ENCODE peak calls at places on chromosomes 1 and 21, in seven cellular contexts. G is astrocyte, X is Peyer's patch, Z is sigmoid colon, I is IMR-90, H is mammary epithelial cell, D is colonic mucosa. N is an unnamed sample. For H3K4me1, the result is how much of the 10 kb centered on the place peaks cover.

GRCh38 chr1:216898801-216899200 is 175.6 kb upstream of the ESRRG start:
- DNase-seq in G (no peak), X (no peak), Z (no peak), I (no peak), H (peak), D (no peak), N (no peak)

GRCh38 chr1:110227774-110228173 is 17.7 kb downstream of the KCNC4 start:
- DNase-seq in G (no peak), X (no peak), Z (no peak), I (no peak), H (no peak), D (no peak), N (no peak)

GRCh38 chr1:47809301-47810084 is 187.7 kb downstream of the TRABD2B start:
- DNase-seq in G (no peak), X (no peak), Z (no peak), I (no peak), H (no peak), D (no peak), N (no peak)

GRCh38 chr1:180369061-180369460 is 133.3 kb downstream of the ACBD6 start:
- DNase-seq in G (no peak), X (no peak), Z (no peak), I (no peak), H (no peak), D (no peak), N (no peak)

GRCh38 chr1:206067486-206068302 is 14.7 kb downstream of the RHEX start:
- DNase-seq in G (no peak), X (peak), Z (no peak), I (no peak), H (no peak), D (no peak), N (no peak)

GRCh38 chr1:208528577-208529240 is 284.5 kb upstream of the PLXNA2 start:
- DNase-seq in G (no peak), X (no peak), Z (peak), I (no peak), H (no peak), D (no peak), N (no peak)

GRCh38 chr21:38794978-38795377 is 10.8 kb upstream of the ETS2 start:
- DNase-seq in G (no peak), X (no peak), Z (no peak), I (no peak), H (no peak), D (no peak), N (no peak)

GRCh38 chr1:92739669-92740524 is 45.0 kb downstream of the EVI5 start:
- DNase-seq in G (no peak), X (no peak), Z (no peak), I (no peak), H (no peak), D (no peak), N (no peak)

GRCh38 chr1:54805981-54806381 is 4.9 kb upstream of the TTC22 start:
- DNase-seq in G (no peak), X (peak), Z (no peak), I (no peak), H (no peak), D (no peak), N (no peak)

GRCh38 chr1:177589166-177589565 is 380.7 kb downstream of the SEC16B start:
- DNase-seq in G (no peak), X (no peak), Z (no peak), I (no peak), H (no peak), D (peak), N (no peak)

GRCh38 chr1:218660678-218661053 is 315.5 kb downstream of the TGFB2 start:
- DNase-seq in G (peak), X (no peak), Z (no peak), I (peak), H (peak), D (no peak), N (no peak)

GRCh38 chr21:29645666-29646553 is 293.9 kb downstream of the GRIK1 start:
- DNase-seq in G (peak), X (no peak), Z (no peak), I (no peak), H (no peak), D (no peak), N (no peak)

GRCh38 chr1:39270368-39270767 is 65.9 kb downstream of the MACF1 start:
- DNase-seq in G (no peak), X (no peak), Z (no peak), I (no peak), H (no peak), D (no peak), N (no peak)
- H3K4me3 ChIP-seq in G (no peak), X (no peak), Z (peak), I (no peak), H (peak), D (no peak), N (no peak)

GRCh38 chr1:9539829-9540550 is 725 bp downstream of the SLC25A33 start:
- DNase-seq in G (peak), X (peak), Z (peak), I (peak), H (peak), D (peak), N (peak)

GRCh38 chr1:9538669-9539164 is 548 bp upstream of the SLC25A33 start:
- DNase-seq in G (no peak), X (no peak), Z (peak), I (no peak), H (no peak), D (peak), N (peak)

GRCh38 chr1:9539165-9539828 is at the start of gene SLC25A33:
- DNase-seq in G (peak), X (peak), Z (peak), I (peak), H (peak), D (peak), N (peak)

GRCh38 chr1:9544926-9545325 is 5.7 kb downstream of the SLC25A33 start:
- DNase-seq in G (no peak), X (no peak), Z (no peak), I (no peak), H (no peak), D (no peak), N (no peak)

DNA sequence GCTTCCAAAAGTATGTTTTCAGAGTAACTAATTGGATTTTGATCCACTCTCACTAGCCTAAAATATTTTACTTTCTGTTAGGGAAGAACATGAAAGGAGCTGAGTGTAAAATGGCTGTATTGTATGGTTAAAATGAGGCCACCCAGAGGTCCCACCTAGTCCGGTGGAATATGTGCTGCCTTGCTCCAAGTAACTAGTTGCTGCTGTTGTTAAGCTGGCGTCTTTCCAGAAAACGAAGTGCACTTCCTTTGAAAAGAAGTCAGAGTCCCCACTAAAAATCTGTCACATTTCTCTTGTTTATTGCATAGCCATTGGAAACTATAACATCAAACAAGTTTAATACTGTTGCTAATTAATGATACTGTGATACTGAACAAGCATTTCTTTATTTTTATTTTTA is 3.2 kb downstream of the SLC25A33 start:
- DNase-seq in G (peak), X (no peak), Z (peak), I (peak), H (no peak), D (peak), N (no peak)
- H3K27ac ChIP-seq in G (no peak), X (peak), Z (no peak), I (no peak), H (no peak), D (no peak), N (no peak)

GRCh38 chr1:200738733-200739498 is at the start of gene CAMSAP2:
- DNase-seq in G (peak), X (peak), Z (peak), I (peak), H (peak), D (peak), N (peak)

GRCh38 chr1:200739499-200740290 is 1.0 kb downstream of the CAMSAP2 start:
- DNase-seq in G (peak), X (no peak), Z (peak), I (no peak), H (peak), D (peak), N (peak)

GRCh38 chr1:200740291-200741212 is 1.9 kb downstream of the CAMSAP2 start:
- DNase-seq in G (no peak), X (no peak), Z (no peak), I (peak), H (no peak), D (no peak), N (no peak)

GRCh38 chr1:200737647-200738296 is 921 bp upstream of the CAMSAP2 start:
- DNase-seq in G (no peak), X (no peak), Z (no peak), I (no peak), H (no peak), D (no peak), N (no peak)

GRCh38 chr1:200738348-200738732 is 353 bp upstream of the CAMSAP2 start:
- DNase-seq in G (peak), X (no peak), Z (no peak), I (no peak), H (no peak), D (no peak), N (no peak)
- H3K4me1 ChIP-seq in G (under half), X (under half), Z (under half), I (under half), H (under half), D (under half), N (under half)

DNA sequence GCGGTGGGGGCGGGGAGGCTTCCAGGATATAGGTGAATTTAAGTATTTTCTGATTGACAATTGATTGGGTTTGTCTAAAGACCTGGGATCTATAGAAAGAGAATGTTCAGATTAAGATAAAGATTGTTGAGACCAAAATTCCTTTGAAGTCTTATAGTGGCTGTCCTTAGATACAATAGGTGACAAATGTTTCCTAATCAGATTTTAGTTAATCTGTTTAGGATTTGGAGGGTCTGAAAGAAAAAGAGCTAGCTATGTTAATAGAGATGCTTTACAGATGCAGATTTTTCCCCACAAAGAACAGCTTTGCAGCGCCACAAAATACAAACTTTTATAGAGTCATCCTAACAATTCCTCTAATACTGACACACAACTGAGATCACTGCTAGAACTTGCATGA is 14.6 kb upstream of the EPRS1 start:
- DNase-seq in G (no peak), X (no peak), Z (no peak), I (no peak), H (no peak), D (no peak), N (no peak)
- H3K4me3 ChIP-seq in G (no peak), X (no peak), Z (no peak), I (no peak), H (no peak), D (no peak), N (no peak)

GRCh38 chr21:45306832-45307571 is 19.3 kb upstream of the POFUT2 start:
- DNase-seq in G (peak), X (no peak), Z (peak), I (peak), H (peak), D (peak), N (peak)
- H3K27ac ChIP-seq in G (peak), X (peak), Z (peak), I (peak), H (no peak), D (peak), N (peak)

GRCh38 chr1:26719205-26719604 is 23.4 kb downstream of the ARID1A start:
- DNase-seq in G (no peak), X (no peak), Z (no peak), I (no peak), H (no peak), D (no peak), N (no peak)
- H3K4me1 ChIP-seq in G (under half), X (half or more), Z (half or more), I (under half), H (under half), D (under half), N (half or more)

GRCh38 chr1:20716232-20716631 is 1.6 kb downstream of the KIF17 start:
- DNase-seq in G (no peak), X (no peak), Z (no peak), I (no peak), H (no peak), D (no peak), N (no peak)

GRCh38 chr1:20719261-20719660 is 1.5 kb upstream of the KIF17 start:
- DNase-seq in G (no peak), X (no peak), Z (peak), I (no peak), H (no peak), D (no peak), N (peak)

GRCh38 chr1:20715406-20715805 is 2.4 kb downstream of the KIF17 start:
- DNase-seq in G (no peak), X (no peak), Z (no peak), I (no peak), H (no peak), D (no peak), N (no peak)

GRCh38 chr1:20719871-20720620 is 2.2 kb upstream of the KIF17 start:
- DNase-seq in G (no peak), X (no peak), Z (peak), I (no peak), H (no peak), D (no peak), N (peak)

GRCh38 chr1:20717452-20718342 is at the start of gene KIF17:
- DNase-seq in G (peak), X (peak), Z (peak), I (peak), H (no peak), D (peak), N (peak)
- H3K4me3 ChIP-seq in G (peak), X (peak), Z (peak), I (peak), H (peak), D (peak), N (peak)

N was measured in lower lobe of right lung.